ENCODE peak calls at places on chromosomes 6 and 20, in four cellular contexts. W is A549, F is HCT116, Y is HepG2. H is an unnamed sample.

GRCh38 chr20:16703570-16703969 is 26.3 kb upstream of the SNRPB2 start:
- DNase-seq in W (no peak), Y (no peak), F (no peak), H (no peak)

GRCh38 chr6:43070028-43070632 is 6.0 kb upstream of the PTK7 start:
- DNase-seq in W (peak; percentile 59), Y (peak; percentile 83), F (peak; percentile 49), H (peak; percentile 77)

GRCh38 chr20:32354592-32355416 is 3.3 kb upstream of the ASXL1 start:
- DNase-seq in W (peak; percentile 64), Y (peak; percentile 93), F (no peak), H (peak; percentile 52)

GRCh38 chr6:81751388-81752083 is 945 bp downstream of the TENT5A start:
- DNase-seq in W (peak; percentile 14), F (peak; percentile 13), Y (peak; percentile 21), H (peak; percentile 82)

GRCh38 chr20:56808732-56809131 is 179.6 kb downstream of the TFAP2C start:
- DNase-seq in Y (no peak), F (no peak), W (no peak), H (no peak)

GRCh38 chr6:100175814-100176275 is 181.8 kb upstream of the MCHR2 start:
- DNase-seq in W (peak; percentile 59), Y (peak; percentile 16), F (no peak), H (no peak)

GRCh38 chr20:2332711-2333110 is 36.9 kb downstream of the TGM3 start:
- DNase-seq in Y (no peak), W (no peak), F (no peak), H (no peak)

GRCh38 chr6:35585688-35586087 is 73.0 kb upstream of the TULP1 start:
- DNase-seq in F (no peak), Y (no peak), W (no peak), H (no peak)

GRCh38 chr20:50399003-50399916 is 110.9 kb upstream of the PTPN1 start:
- DNase-seq in W (peak; percentile 31), F (no peak), Y (peak; percentile 99), H (no peak)

GRCh38 chr6:45272626-45273025 is 55.5 kb upstream of the RUNX2 start:
- DNase-seq in F (no peak), Y (no peak), W (no peak), H (no peak)

GRCh38 chr6:161168281-161168891 is 105.5 kb downstream of the AGPAT4 start:
- DNase-seq in W (peak; percentile 55), Y (no peak), F (peak; percentile 86), H (no peak)

GRCh38 chr6:35014786-35015185 is 125.7 kb downstream of the ANKS1A start:
- DNase-seq in F (peak; percentile 6), Y (peak; percentile 61), W (no peak), H (peak; percentile 77)

GRCh38 chr20:7695622-7696021 is 244.6 kb downstream of the HAO1 start:
- DNase-seq in W (no peak), Y (no peak), F (no peak), H (no peak)

GRCh38 chr6:115363379-115363778 is 697.3 kb downstream of the FRK start:
- DNase-seq in W (no peak), F (no peak), Y (no peak), H (no peak)

GRCh38 chr6:16126881-16127280 is 2.0 kb upstream of the MYLIP start:
- DNase-seq in F (no peak), Y (no peak), W (no peak), H (no peak)

GRCh38 chr20:13220194-13220856 is 749 bp upstream of the ISM1 start:
- DNase-seq in W (peak; percentile 65), Y (no peak), F (no peak), H (no peak)

GRCh38 chr20:16701296-16701695 is 28.5 kb upstream of the SNRPB2 start:
- DNase-seq in F (peak; percentile 2), Y (peak; percentile 40), W (peak; percentile 33), H (peak; percentile 57)

GRCh38 chr6:28368522-28368921 is 18.8 kb downstream of the ZKSCAN3 start:
- DNase-seq in Y (no peak), W (no peak), F (no peak), H (peak; percentile 37)

GRCh38 chr6:111212625-111213024 is 125.3 kb downstream of the SLC16A10 start:
- DNase-seq in Y (no peak), W (no peak), F (no peak), H (no peak)

GRCh38 chr20:24672886-24673677 is 203.7 kb downstream of the SYNDIG1 start:
- DNase-seq in F (no peak), Y (no peak), W (peak; percentile 42), H (no peak)

GRCh38 chr6:156890627-156891300 is 113.6 kb downstream of the ARID1B start:
- DNase-seq in W (no peak), Y (no peak), F (no peak), H (no peak)

GRCh38 chr6:55299285-55299684 is 28.0 kb upstream of the GFRAL start:
- DNase-seq in W (no peak), F (no peak), Y (no peak), H (no peak)

GRCh38 chr6:158797331-158798202 is 21.6 kb downstream of the EZR start:
- DNase-seq in W (no peak), F (no peak), Y (no peak), H (no peak)

GRCh38 chr6:107488875-107489635 is 862 bp upstream of the SOBP start:
- DNase-seq in F (no peak), W (peak; percentile 32), Y (peak; percentile 44), H (peak; percentile 63)

GRCh38 chr6:164151161-164151728 is 736.7 kb downstream of the QKI start:
- DNase-seq in F (no peak), Y (no peak), W (no peak), H (no peak)

GRCh38 chr6:5746392-5747140 is 260.2 kb downstream of the NRN1 start:
- DNase-seq in F (no peak), W (peak; percentile 3), Y (no peak), H (peak; percentile 33)

GRCh38 chr6:140784573-140784972 is 1348.2 kb upstream of the GJE1 start:
- DNase-seq in W (no peak), F (no peak), Y (no peak), H (no peak)

GRCh38 chr6:137673603-137674002 is 179.4 kb upstream of the OLIG3 start:
- DNase-seq in Y (no peak), F (no peak), W (no peak), H (no peak)

GRCh38 chr6:150894935-150895686 is 29.6 kb downstream of the MTHFD1L start:
- DNase-seq in F (no peak), W (peak; percentile 42), Y (peak; percentile 25), H (no peak)

GRCh38 chr6:87397656-87398055 is 10.1 kb upstream of the CFAP206 start:
- DNase-seq in W (no peak), F (no peak), Y (no peak), H (no peak)

GRCh38 chr6:130810307-130811030 is 16.7 kb upstream of the SMLR1 start:
- DNase-seq in Y (no peak), F (no peak), W (no peak), H (no peak)

GRCh38 chr6:161066511-161066910 is 74.9 kb downstream of the MAP3K4 start:
- DNase-seq in Y (no peak), F (no peak), W (no peak), H (no peak)

GRCh38 chr6:129717287-129717686 is 7.3 kb upstream of the ARHGAP18 start:
- DNase-seq in W (no peak), Y (peak; percentile 99), F (no peak), H (no peak)

GRCh38 chr6:90468080-90468479 is 118.8 kb downstream of the MAP3K7 start:
- DNase-seq in Y (no peak), F (no peak), W (no peak), H (no peak)

GRCh38 chr20:51318058-51318960 is 224.2 kb downstream of the NFATC2 start:
- DNase-seq in F (peak; percentile 51), Y (peak; percentile 47), W (peak; percentile 37), H (peak; percentile 74)

GRCh38 chr20:17854307-17854903 is 114.2 kb downstream of the SNX5 start:
- DNase-seq in F (peak; percentile 41), W (peak; percentile 39), Y (peak; percentile 82), H (peak; percentile 25)

DNA sequence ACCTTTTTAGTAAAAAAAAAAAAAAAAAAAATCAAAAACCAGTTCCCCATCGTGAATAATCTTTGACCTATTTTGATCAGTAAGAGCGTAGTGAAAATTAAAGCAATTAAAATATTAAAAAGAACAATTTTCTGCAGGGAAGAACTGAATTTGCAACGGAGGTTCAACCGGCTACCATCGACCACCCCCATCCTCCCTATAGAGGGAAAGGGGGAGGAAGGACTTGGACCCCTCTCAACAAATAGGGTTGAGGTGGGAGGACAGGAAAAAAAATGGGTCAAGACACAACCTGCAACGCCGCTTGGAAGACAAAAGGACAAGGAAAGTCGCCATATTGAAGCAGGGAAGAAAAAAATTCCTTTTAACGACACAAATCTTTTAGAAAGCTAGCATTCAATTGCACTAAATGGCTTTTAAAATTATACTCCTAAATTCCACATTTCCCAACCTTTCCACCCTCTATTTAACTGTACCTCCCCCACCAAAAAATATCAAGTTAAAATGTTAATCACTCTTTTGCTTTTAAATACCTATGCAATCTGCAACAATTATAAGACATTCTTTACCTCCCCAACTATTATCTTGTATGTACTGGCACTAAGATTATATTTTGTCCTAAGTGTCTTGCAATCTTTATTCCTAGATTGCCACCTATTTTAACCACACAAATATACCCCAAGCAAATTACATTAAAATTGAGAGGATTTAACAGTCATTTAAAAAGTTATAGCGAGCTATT is 1.7 kb downstream of the PPP1R10 start:
- DNase-seq in W (peak; percentile 79), F (peak; percentile 75), Y (peak; percentile 83), H (peak; percentile 94)
- TF ChIP-seq POLR2A in W (peak; percentile 45), F (peak; percentile 98), Y (no peak), H (no peak)

DNA sequence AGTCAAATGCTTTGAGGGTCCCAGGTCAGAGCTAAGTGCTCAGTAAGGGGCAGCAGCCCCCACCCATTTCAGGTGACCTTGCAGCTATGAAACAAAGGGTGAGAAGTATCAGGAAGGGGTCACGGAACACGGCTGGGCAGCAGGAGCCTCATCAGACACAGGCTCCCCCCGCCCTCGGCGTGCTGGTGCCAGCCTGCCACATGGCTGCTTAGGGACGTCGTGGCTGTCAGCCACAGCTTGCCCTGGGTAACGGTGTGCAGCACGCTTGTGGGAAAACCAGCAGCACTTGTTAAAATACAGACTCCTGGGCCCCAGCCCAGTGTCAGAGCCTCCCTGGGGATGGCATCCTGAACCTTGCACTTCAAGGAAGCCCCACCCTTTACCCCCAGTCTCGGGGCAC is 39.3 kb downstream of the SSR1 start:
- DNase-seq in W (no peak), F (no peak), Y (no peak), H (no peak)
- TF ChIP-seq MAX in W (no peak), F (no peak), Y (no peak), H (no peak)

DNA sequence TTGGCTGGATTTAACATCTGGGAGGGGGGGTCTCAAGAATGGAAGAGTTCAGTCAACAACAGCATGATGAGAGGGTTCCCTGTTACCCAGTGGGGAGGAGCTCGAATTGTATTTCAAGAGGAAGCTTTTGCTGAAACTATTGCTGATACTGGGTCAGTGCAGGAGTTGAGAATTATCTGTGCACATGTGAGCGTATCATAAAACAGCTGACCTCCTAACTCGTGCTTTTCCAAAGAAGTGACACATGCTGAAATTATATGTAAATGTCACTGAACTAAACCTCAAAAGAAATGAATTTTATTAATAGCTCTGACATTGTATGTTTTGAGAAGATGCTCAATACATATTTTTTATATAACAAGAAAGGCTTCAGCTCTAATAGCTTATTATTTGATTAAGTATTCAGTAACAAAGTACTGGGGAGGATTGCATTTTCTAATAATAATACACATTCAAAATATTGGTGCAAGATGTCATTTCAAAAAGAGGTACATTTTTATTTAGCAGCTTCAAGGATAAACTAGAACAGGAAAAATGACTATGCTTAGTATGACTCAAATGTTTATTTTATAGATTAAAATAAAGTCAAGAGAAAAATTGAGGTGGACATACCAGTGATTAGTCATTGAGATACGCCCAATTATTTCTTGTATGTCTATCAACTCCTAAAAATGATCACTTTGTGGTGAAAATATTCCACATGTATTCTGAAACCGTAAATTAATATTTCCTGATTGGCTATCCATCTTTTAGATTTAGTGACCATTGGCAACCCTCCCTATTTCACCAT is 96.5 kb downstream of the PHF3 start:
- DNase-seq in Y (no peak), F (no peak), W (no peak), H (no peak)
- TF ChIP-seq POLR2A in Y (no peak), F (no peak), W (no peak), H (no peak)

GRCh38 chr6:33490198-33490597 is 35.8 kb downstream of the ZBTB9 start:
- DNase-seq in Y (no peak), W (peak; percentile 22), F (no peak), H (peak; percentile 38)
- TF ChIP-seq MAX in Y (no peak), W (no peak), F (no peak), H (no peak)

H was measured in NB4.